ENCODE peak calls at places on chromosomes 11 and 22, in seven cellular contexts. Z is cardiac muscle cell, G is mammary epithelial cell, L is PC-3, H is Peyer's patch, B is uterus, P is IMR-90. T is an unnamed sample.

GRCh38 chr11:19712281-19713220 is at the start of gene NAV2:
- DNase-seq in Z (peak; percentile 95), G (peak; percentile 93), L (peak; percentile 91), H (peak; percentile 93), B (peak; percentile 91), P (peak; percentile 91), T (peak; percentile 70)

GRCh38 chr11:109040303-109040702 is 375.4 kb downstream of the DDX10 start:
- DNase-seq in Z (no peak), G (no peak), L (peak; percentile 19), H (no peak), B (no peak), P (no peak), T (no peak)

GRCh38 chr22:32780726-32781310 is 20.7 kb upstream of the TIMP3 start:
- DNase-seq in Z (no peak), G (no peak), L (no peak), H (no peak), B (no peak), P (no peak), T (no peak)

GRCh38 chr22:37849089-37849751 is at the start of gene EIF3L:
- DNase-seq in Z (peak; percentile 89), G (peak; percentile 87), L (peak; percentile 86), H (peak; percentile 95), B (peak; percentile 86), P (peak; percentile 84), T (peak; percentile 48)

GRCh38 chr11:3885855-3886254 is 30.4 kb downstream of the STIM1 start:
- DNase-seq in Z (no peak), G (peak; percentile 88), L (peak; percentile 75), H (no peak), B (no peak), P (no peak), T (no peak)

GRCh38 chr11:86571273-86571948 is 101.0 kb downstream of the ME3 start:
- DNase-seq in Z (peak; percentile 26), G (no peak), L (peak; percentile 19), H (no peak), B (no peak), P (no peak), T (no peak)

GRCh38 chr22:17846326-17846992 is 72.2 kb upstream of the BID start:
- DNase-seq in Z (no peak), G (no peak), L (no peak), H (no peak), B (peak; percentile 79), P (no peak), T (no peak)

GRCh38 chr11:105699203-105699602 is 89.3 kb downstream of the GRIA4 start:
- DNase-seq in Z (no peak), G (no peak), L (no peak), H (no peak), B (no peak), P (no peak), T (no peak)

GRCh38 chr22:17569971-17570511 is 6.7 kb downstream of the SLC25A18 start:
- DNase-seq in Z (peak; percentile 80), G (no peak), L (peak; percentile 17), H (peak; percentile 53), B (peak; percentile 34), P (peak; percentile 4), T (no peak)

GRCh38 chr11:75602916-75603315 is 40.9 kb downstream of the SERPINH1 start:
- DNase-seq in Z (peak; percentile 60), G (no peak), L (peak; percentile 5), H (no peak), B (no peak), P (peak; percentile 33), T (no peak)

GRCh38 chr11:7575841-7576451 is 62.1 kb downstream of the PPFIBP2 start:
- DNase-seq in Z (no peak), G (no peak), L (peak; percentile 41), H (peak; percentile 83), B (no peak), P (no peak), T (no peak)

GRCh38 chr11:31387379-31387778 is 17.7 kb downstream of the DNAJC24 start:
- DNase-seq in Z (peak; percentile 25), G (peak; percentile 37), L (no peak), H (no peak), B (no peak), P (peak; percentile 16), T (no peak)

GRCh38 chr22:45565171-45565570 is 62.5 kb downstream of the FBLN1 start:
- DNase-seq in Z (no peak), G (no peak), L (no peak), H (no peak), B (no peak), P (no peak), T (no peak)

GRCh38 chr11:15649371-15650104 is 534.8 kb downstream of the INSC start:
- DNase-seq in Z (peak; percentile 65), G (no peak), L (no peak), H (no peak), B (no peak), P (peak; percentile 39), T (no peak)
- H3K27ac ChIP-seq in Z (no peak overlapping the region), G (no peak overlapping the region), L (no peak overlapping the region), H (peak overlapping the region; percentile 67), B (peak overlapping the region; percentile 20), P (peak overlapping the region; percentile 57), T (no peak overlapping the region)

GRCh38 chr11:92546089-92546488 is 321.5 kb downstream of the FAT3 start:
- DNase-seq in Z (no peak), G (no peak), L (no peak), H (no peak), B (no peak), P (no peak), T (no peak)

GRCh38 chr11:92554662-92555061 is 330.0 kb downstream of the FAT3 start:
- DNase-seq in Z (no peak), G (no peak), L (no peak), H (no peak), B (no peak), P (no peak), T (no peak)

GRCh38 chr11:92552942-92553341 is 328.3 kb downstream of the FAT3 start:
- DNase-seq in Z (peak; percentile 12), G (peak; percentile 1), L (peak; percentile 42), H (no peak), B (no peak), P (peak; percentile 4), T (no peak)

GRCh38 chr11:92550871-92551270 is 326.3 kb downstream of the FAT3 start:
- DNase-seq in Z (no peak), G (no peak), L (no peak), H (no peak), B (no peak), P (no peak), T (no peak)

GRCh38 chr11:92550411-92550810 is 325.8 kb downstream of the FAT3 start:
- DNase-seq in Z (no peak), G (no peak), L (no peak), H (no peak), B (no peak), P (no peak), T (no peak)
- TF ChIP-seq CTCF in Z (no peak), G (no peak), L (no peak), H (no peak), B (no peak), P (no peak), T (no peak)

DNA sequence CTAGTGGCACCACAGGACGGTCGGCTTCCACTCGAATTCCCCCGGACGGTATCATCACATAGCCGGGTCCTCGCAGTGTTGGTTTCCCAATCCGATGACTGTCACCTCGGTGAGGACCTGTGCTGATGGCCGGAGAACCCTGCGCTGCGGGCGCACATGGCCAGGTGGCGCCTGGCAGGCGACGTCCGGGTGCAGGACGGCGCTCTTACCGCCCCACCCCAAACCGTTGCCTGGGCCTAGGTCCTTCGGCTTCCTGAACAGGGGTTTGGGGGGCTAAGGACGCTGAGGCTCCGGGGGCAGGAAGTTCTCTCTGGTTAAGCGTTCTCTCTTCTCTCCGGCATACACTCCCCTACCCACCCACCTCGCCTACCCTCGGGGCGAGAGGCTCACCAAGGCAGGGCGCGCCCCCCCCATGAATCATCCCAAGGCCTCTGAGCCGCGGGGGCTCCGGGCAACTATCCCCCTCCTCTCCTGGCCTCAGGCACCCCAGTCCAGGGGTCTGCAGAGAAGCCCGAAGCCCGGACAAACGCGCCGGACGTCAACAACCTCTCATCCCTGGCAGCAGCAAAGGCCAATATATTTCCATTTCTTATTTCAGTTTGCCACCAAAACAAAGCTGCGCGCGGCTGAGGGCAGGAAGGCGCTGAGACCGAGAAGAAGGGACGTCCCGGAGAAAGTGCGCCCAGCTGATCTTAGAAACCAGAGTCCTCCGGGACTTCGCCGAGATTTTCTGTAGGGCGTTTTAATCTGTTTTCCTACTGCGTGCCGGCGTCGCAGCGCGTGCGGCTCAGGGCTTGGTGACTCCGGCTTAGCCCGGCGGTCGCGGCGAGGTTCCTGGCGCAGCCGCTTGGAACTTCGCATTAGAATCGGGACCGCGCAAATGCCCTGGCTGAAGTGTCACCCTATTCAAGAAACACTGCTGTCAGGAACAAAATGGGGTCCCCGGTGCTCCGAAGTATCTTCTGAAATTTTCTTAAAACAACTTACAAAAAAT is 5.6 kb downstream of the ALX4 start:
- DNase-seq in Z (no peak), G (no peak), L (no peak), H (no peak), B (no peak), P (no peak), T (no peak)
- H3K4me3 ChIP-seq in Z (no peak overlapping the region), G (no peak overlapping the region), L (no peak overlapping the region), H (peak overlapping the region; percentile 5), B (no peak overlapping the region), P (peak overlapping the region; percentile 7), T (peak overlapping the region; percentile 4)

GRCh38 chr11:79439430-79439892 is 1.4 kb downstream of the TENM4 start:
- DNase-seq in Z (peak; percentile 8), G (peak; percentile 44), L (no peak), H (no peak), B (no peak), P (peak; percentile 59), T (no peak)
- H3K27ac ChIP-seq in Z (no peak overlapping the region), G (peak overlapping the region; percentile 43), L (no peak overlapping the region), H (no peak overlapping the region), B (peak overlapping the region; percentile 73), P (peak overlapping the region; percentile 27), T (peak overlapping the region; percentile 11)